ENCODE peak calls at places on chromosomes 5 and 9, in nine cellular contexts. One of them, this sample, is unnamed.

GRCh38 chr5:113989913-113990305 is 372.0 kb upstream of the KCNN2 start:
- DNase-seq in GM23248: no peak
- DNase-seq in heart left ventricle: no peak
- DNase-seq in GDM1: no peak
- DNase-seq in activated CD4-positive, alpha-beta T cell treated with anti-CD3 and anti-CD28 coated beads, Interleukin-2, amount 50 U/mL, for 1 hour: no peak
- DNase-seq in kidney tubule cell: no peak
- DNase-seq in ACHN: no peak
- DNase-seq in GM20000: no peak
- DNase-seq in posterior cingulate gyrus: no peak
- DNase-seq in this sample: no peak

GRCh38 chr5:169099801-169100734 is 200.9 kb downstream of the SLIT3 start:
- DNase-seq in activated CD4-positive, alpha-beta T cell treated with anti-CD3 and anti-CD28 coated beads, Interleukin-2, amount 50 U/mL, for 1 hour: no peak
- DNase-seq in posterior cingulate gyrus: no peak
- DNase-seq in GM23248: peak; percentile 69
- DNase-seq in GDM1: no peak
- DNase-seq in heart left ventricle: no peak
- DNase-seq in GM20000: no peak
- DNase-seq in kidney tubule cell: no peak
- DNase-seq in ACHN: no peak
- DNase-seq in this sample: no peak

GRCh38 chr5:31626156-31626555 is 12.8 kb upstream of the PDZD2 start:
- DNase-seq in posterior cingulate gyrus: no peak
- DNase-seq in ACHN: no peak
- DNase-seq in GDM1: no peak
- DNase-seq in GM20000: no peak
- DNase-seq in activated CD4-positive, alpha-beta T cell treated with anti-CD3 and anti-CD28 coated beads, Interleukin-2, amount 50 U/mL, for 1 hour: no peak
- DNase-seq in kidney tubule cell: no peak
- DNase-seq in heart left ventricle: peak; percentile 74
- DNase-seq in GM23248: no peak
- DNase-seq in this sample: no peak

GRCh38 chr9:6993531-6993930 is 235.8 kb downstream of the KDM4C start:
- DNase-seq in GDM1: no peak
- DNase-seq in activated CD4-positive, alpha-beta T cell treated with anti-CD3 and anti-CD28 coated beads, Interleukin-2, amount 50 U/mL, for 1 hour: no peak
- DNase-seq in ACHN: no peak
- DNase-seq in heart left ventricle: no peak
- DNase-seq in kidney tubule cell: no peak
- DNase-seq in GM20000: no peak
- DNase-seq in GM23248: no peak
- DNase-seq in posterior cingulate gyrus: no peak
- DNase-seq in this sample: no peak

GRCh38 chr5:138657360-138657759 is 82.2 kb upstream of the HSPA9 start:
- DNase-seq in ACHN: no peak
- DNase-seq in posterior cingulate gyrus: peak; percentile 69
- DNase-seq in GDM1: no peak
- DNase-seq in activated CD4-positive, alpha-beta T cell treated with anti-CD3 and anti-CD28 coated beads, Interleukin-2, amount 50 U/mL, for 1 hour: no peak
- DNase-seq in heart left ventricle: peak; percentile 54
- DNase-seq in kidney tubule cell: no peak
- DNase-seq in GM23248: no peak
- DNase-seq in GM20000: no peak
- DNase-seq in this sample: no peak

GRCh38 chr5:141811287-141812155 is 66.7 kb downstream of the PCDH1 start:
- DNase-seq in activated CD4-positive, alpha-beta T cell treated with anti-CD3 and anti-CD28 coated beads, Interleukin-2, amount 50 U/mL, for 1 hour: peak; percentile 7
- DNase-seq in GDM1: no peak
- DNase-seq in posterior cingulate gyrus: peak; percentile 93
- DNase-seq in GM20000: peak; percentile 59
- DNase-seq in GM23248: peak; percentile 36
- DNase-seq in ACHN: peak; percentile 12
- DNase-seq in kidney tubule cell: no peak
- DNase-seq in heart left ventricle: no peak
- DNase-seq in this sample: peak; percentile 29

GRCh38 chr9:70672136-70672535 is 257.7 kb upstream of the KLF9 start:
- DNase-seq in heart left ventricle: no peak
- DNase-seq in GM23248: peak; percentile 20
- DNase-seq in activated CD4-positive, alpha-beta T cell treated with anti-CD3 and anti-CD28 coated beads, Interleukin-2, amount 50 U/mL, for 1 hour: no peak
- DNase-seq in ACHN: no peak
- DNase-seq in kidney tubule cell: no peak
- DNase-seq in GM20000: no peak
- DNase-seq in posterior cingulate gyrus: no peak
- DNase-seq in GDM1: no peak
- DNase-seq in this sample: no peak

GRCh38 chr5:56632939-56633338 is 182.4 kb upstream of the MAP3K1 start:
- DNase-seq in activated CD4-positive, alpha-beta T cell treated with anti-CD3 and anti-CD28 coated beads, Interleukin-2, amount 50 U/mL, for 1 hour: no peak
- DNase-seq in posterior cingulate gyrus: no peak
- DNase-seq in kidney tubule cell: no peak
- DNase-seq in ACHN: no peak
- DNase-seq in GDM1: no peak
- DNase-seq in heart left ventricle: no peak
- DNase-seq in GM23248: no peak
- DNase-seq in GM20000: no peak
- DNase-seq in this sample: no peak

GRCh38 chr5:113047234-113047633 is 70.6 kb downstream of the DCP2 start:
- DNase-seq in GM20000: no peak
- DNase-seq in posterior cingulate gyrus: no peak
- DNase-seq in GDM1: no peak
- DNase-seq in ACHN: peak; percentile 25
- DNase-seq in heart left ventricle: no peak
- DNase-seq in GM23248: peak; percentile 54
- DNase-seq in activated CD4-positive, alpha-beta T cell treated with anti-CD3 and anti-CD28 coated beads, Interleukin-2, amount 50 U/mL, for 1 hour: no peak
- DNase-seq in kidney tubule cell: peak; percentile 90
- DNase-seq in this sample: no peak

GRCh38 chr9:111975709-111976108 is 79.1 kb downstream of the UGCG start:
- DNase-seq in kidney tubule cell: no peak
- DNase-seq in heart left ventricle: peak; percentile 46
- DNase-seq in GM23248: no peak
- DNase-seq in GDM1: no peak
- DNase-seq in posterior cingulate gyrus: no peak
- DNase-seq in ACHN: no peak
- DNase-seq in GM20000: no peak
- DNase-seq in activated CD4-positive, alpha-beta T cell treated with anti-CD3 and anti-CD28 coated beads, Interleukin-2, amount 50 U/mL, for 1 hour: no peak
- DNase-seq in this sample: no peak

GRCh38 chr5:1936901-1937300 is 54.2 kb upstream of the IRX4 start:
- DNase-seq in posterior cingulate gyrus: no peak
- DNase-seq in GDM1: no peak
- DNase-seq in ACHN: no peak
- DNase-seq in kidney tubule cell: no peak
- DNase-seq in activated CD4-positive, alpha-beta T cell treated with anti-CD3 and anti-CD28 coated beads, Interleukin-2, amount 50 U/mL, for 1 hour: no peak
- DNase-seq in GM23248: no peak
- DNase-seq in heart left ventricle: no peak
- DNase-seq in GM20000: no peak
- DNase-seq in this sample: no peak

GRCh38 chr9:4489562-4489918 is 728 bp upstream of the SLC1A1 start:
- DNase-seq in GM23248: peak; percentile 74
- DNase-seq in posterior cingulate gyrus: peak; percentile 83
- DNase-seq in ACHN: peak; percentile 24
- DNase-seq in heart left ventricle: no peak
- DNase-seq in GM20000: no peak
- DNase-seq in GDM1: no peak
- DNase-seq in activated CD4-positive, alpha-beta T cell treated with anti-CD3 and anti-CD28 coated beads, Interleukin-2, amount 50 U/mL, for 1 hour: no peak
- DNase-seq in kidney tubule cell: peak; percentile 52
- DNase-seq in this sample: no peak

GRCh38 chr9:84239341-84239740 is 101.2 kb downstream of the SLC28A3 start:
- DNase-seq in heart left ventricle: no peak
- DNase-seq in GM23248: peak; percentile 33
- DNase-seq in ACHN: no peak
- DNase-seq in GM20000: no peak
- DNase-seq in GDM1: no peak
- DNase-seq in activated CD4-positive, alpha-beta T cell treated with anti-CD3 and anti-CD28 coated beads, Interleukin-2, amount 50 U/mL, for 1 hour: no peak
- DNase-seq in kidney tubule cell: peak; percentile 73
- DNase-seq in posterior cingulate gyrus: no peak
- DNase-seq in this sample: no peak

GRCh38 chr5:139075066-139076050 is 122.8 kb downstream of the SIL1 start:
- DNase-seq in heart left ventricle: no peak
- DNase-seq in posterior cingulate gyrus: no peak
- DNase-seq in kidney tubule cell: no peak
- DNase-seq in ACHN: no peak
- DNase-seq in GDM1: no peak
- DNase-seq in GM23248: peak; percentile 57
- DNase-seq in activated CD4-positive, alpha-beta T cell treated with anti-CD3 and anti-CD28 coated beads, Interleukin-2, amount 50 U/mL, for 1 hour: no peak
- DNase-seq in GM20000: no peak
- DNase-seq in this sample: no peak

GRCh38 chr9:125650271-125650737 is 56.7 kb downstream of the MAPKAP1 start:
- DNase-seq in kidney tubule cell: peak; percentile 56
- DNase-seq in GM20000: peak; percentile 70
- DNase-seq in posterior cingulate gyrus: no peak
- DNase-seq in GM23248: peak; percentile 88
- DNase-seq in ACHN: no peak
- DNase-seq in GDM1: peak; percentile 42
- DNase-seq in heart left ventricle: no peak
- DNase-seq in activated CD4-positive, alpha-beta T cell treated with anti-CD3 and anti-CD28 coated beads, Interleukin-2, amount 50 U/mL, for 1 hour: no peak
- DNase-seq in this sample: no peak

GRCh38 chr5:172793577-172794488 is 22.8 kb upstream of the DUSP1 start:
- DNase-seq in GDM1: peak; percentile 7
- DNase-seq in ACHN: no peak
- DNase-seq in GM23248: peak; percentile 70
- DNase-seq in posterior cingulate gyrus: no peak
- DNase-seq in GM20000: no peak
- DNase-seq in kidney tubule cell: peak; percentile 63
- DNase-seq in heart left ventricle: no peak
- DNase-seq in activated CD4-positive, alpha-beta T cell treated with anti-CD3 and anti-CD28 coated beads, Interleukin-2, amount 50 U/mL, for 1 hour: no peak
- DNase-seq in this sample: no peak

GRCh38 chr5:42057254-42057690 is 132.2 kb downstream of the FBXO4 start:
- DNase-seq in GDM1: no peak
- DNase-seq in activated CD4-positive, alpha-beta T cell treated with anti-CD3 and anti-CD28 coated beads, Interleukin-2, amount 50 U/mL, for 1 hour: peak; percentile 49
- DNase-seq in GM20000: peak; percentile 59
- DNase-seq in GM23248: peak; percentile 52
- DNase-seq in heart left ventricle: no peak
- DNase-seq in kidney tubule cell: peak; percentile 64
- DNase-seq in posterior cingulate gyrus: no peak
- DNase-seq in ACHN: peak; percentile 51
- DNase-seq in this sample: no peak

GRCh38 chr5:116415989-116416388 is 158.6 kb downstream of the SEMA6A start:
- DNase-seq in kidney tubule cell: no peak
- DNase-seq in posterior cingulate gyrus: no peak
- DNase-seq in heart left ventricle: no peak
- DNase-seq in GM23248: no peak
- DNase-seq in ACHN: no peak
- DNase-seq in GM20000: no peak
- DNase-seq in GDM1: no peak
- DNase-seq in activated CD4-positive, alpha-beta T cell treated with anti-CD3 and anti-CD28 coated beads, Interleukin-2, amount 50 U/mL, for 1 hour: no peak
- DNase-seq in this sample: no peak

GRCh38 chr5:120806132-120806531 is 342.0 kb downstream of the PRR16 start:
- DNase-seq in heart left ventricle: no peak
- DNase-seq in posterior cingulate gyrus: no peak
- DNase-seq in GDM1: no peak
- DNase-seq in activated CD4-positive, alpha-beta T cell treated with anti-CD3 and anti-CD28 coated beads, Interleukin-2, amount 50 U/mL, for 1 hour: no peak
- DNase-seq in GM20000: no peak
- DNase-seq in ACHN: no peak
- DNase-seq in GM23248: peak; percentile 53
- DNase-seq in kidney tubule cell: no peak
- DNase-seq in this sample: no peak

GRCh38 chr9:110472111-110472510 is 107.4 kb downstream of the SVEP1 start:
- DNase-seq in heart left ventricle: no peak
- DNase-seq in activated CD4-positive, alpha-beta T cell treated with anti-CD3 and anti-CD28 coated beads, Interleukin-2, amount 50 U/mL, for 1 hour: no peak
- DNase-seq in GDM1: no peak
- DNase-seq in GM20000: no peak
- DNase-seq in posterior cingulate gyrus: no peak
- DNase-seq in ACHN: no peak
- DNase-seq in GM23248: no peak
- DNase-seq in kidney tubule cell: no peak
- DNase-seq in this sample: no peak

GRCh38 chr5:52784741-52785140 is 3.0 kb upstream of the ITGA1 start:
- DNase-seq in posterior cingulate gyrus: no peak
- DNase-seq in GM20000: no peak
- DNase-seq in heart left ventricle: no peak
- DNase-seq in ACHN: no peak
- DNase-seq in kidney tubule cell: no peak
- DNase-seq in GM23248: no peak
- DNase-seq in activated CD4-positive, alpha-beta T cell treated with anti-CD3 and anti-CD28 coated beads, Interleukin-2, amount 50 U/mL, for 1 hour: no peak
- DNase-seq in GDM1: no peak
- DNase-seq in this sample: no peak

GRCh38 chr9:112233769-112234168 is 58.7 kb upstream of the SUSD1 start:
- DNase-seq in posterior cingulate gyrus: no peak
- DNase-seq in ACHN: no peak
- DNase-seq in kidney tubule cell: peak; percentile 22
- DNase-seq in activated CD4-positive, alpha-beta T cell treated with anti-CD3 and anti-CD28 coated beads, Interleukin-2, amount 50 U/mL, for 1 hour: no peak
- DNase-seq in GM20000: no peak
- DNase-seq in GDM1: no peak
- DNase-seq in GM23248: peak; percentile 85
- DNase-seq in heart left ventricle: no peak
- DNase-seq in this sample: no peak

GRCh38 chr9:8730618-8731017 is 931.0 kb upstream of the DMAC1 start:
- DNase-seq in ACHN: peak; percentile 69
- DNase-seq in GM20000: no peak
- DNase-seq in kidney tubule cell: peak; percentile 39
- DNase-seq in GDM1: no peak
- DNase-seq in activated CD4-positive, alpha-beta T cell treated with anti-CD3 and anti-CD28 coated beads, Interleukin-2, amount 50 U/mL, for 1 hour: no peak
- DNase-seq in heart left ventricle: no peak
- DNase-seq in GM23248: no peak
- DNase-seq in posterior cingulate gyrus: no peak
- DNase-seq in this sample: no peak

GRCh38 chr5:135880801-135881200 is 14.8 kb downstream of the IL9 start:
- DNase-seq in GM20000: no peak
- DNase-seq in heart left ventricle: no peak
- DNase-seq in kidney tubule cell: peak; percentile 85
- DNase-seq in GM23248: peak; percentile 23
- DNase-seq in activated CD4-positive, alpha-beta T cell treated with anti-CD3 and anti-CD28 coated beads, Interleukin-2, amount 50 U/mL, for 1 hour: no peak
- DNase-seq in posterior cingulate gyrus: no peak
- DNase-seq in GDM1: no peak
- DNase-seq in ACHN: no peak
- DNase-seq in this sample: no peak

GRCh38 chr5:133317558-133317957 is 265.7 kb downstream of the HSPA4 start:
- DNase-seq in GDM1: no peak
- DNase-seq in heart left ventricle: no peak
- DNase-seq in ACHN: no peak
- DNase-seq in GM23248: peak; percentile 17
- DNase-seq in posterior cingulate gyrus: no peak
- DNase-seq in activated CD4-positive, alpha-beta T cell treated with anti-CD3 and anti-CD28 coated beads, Interleukin-2, amount 50 U/mL, for 1 hour: no peak
- DNase-seq in kidney tubule cell: no peak
- DNase-seq in GM20000: no peak
- DNase-seq in this sample: no peak

GRCh38 chr5:138488481-138488945 is 23.2 kb downstream of the EGR1 start:
- DNase-seq in heart left ventricle: no peak
- DNase-seq in GDM1: no peak
- DNase-seq in GM23248: peak; percentile 91
- DNase-seq in ACHN: no peak
- DNase-seq in posterior cingulate gyrus: no peak
- DNase-seq in activated CD4-positive, alpha-beta T cell treated with anti-CD3 and anti-CD28 coated beads, Interleukin-2, amount 50 U/mL, for 1 hour: no peak
- DNase-seq in kidney tubule cell: peak; percentile 51
- DNase-seq in GM20000: no peak
- DNase-seq in this sample: no peak

GRCh38 chr9:131441441-131441840 is 47.6 kb downstream of the PRRC2B start:
- DNase-seq in posterior cingulate gyrus: no peak
- DNase-seq in kidney tubule cell: no peak
- DNase-seq in GM20000: peak; percentile 32
- DNase-seq in heart left ventricle: no peak
- DNase-seq in activated CD4-positive, alpha-beta T cell treated with anti-CD3 and anti-CD28 coated beads, Interleukin-2, amount 50 U/mL, for 1 hour: no peak
- DNase-seq in ACHN: no peak
- DNase-seq in GDM1: no peak
- DNase-seq in GM23248: no peak
- DNase-seq in this sample: no peak

GRCh38 chr5:78597858-78598415 is 50.6 kb downstream of the LHFPL2 start:
- DNase-seq in kidney tubule cell: peak; percentile 78
- DNase-seq in heart left ventricle: no peak
- DNase-seq in activated CD4-positive, alpha-beta T cell treated with anti-CD3 and anti-CD28 coated beads, Interleukin-2, amount 50 U/mL, for 1 hour: no peak
- DNase-seq in GDM1: no peak
- DNase-seq in GM20000: no peak
- DNase-seq in posterior cingulate gyrus: no peak
- DNase-seq in ACHN: no peak
- DNase-seq in GM23248: peak; percentile 66
- DNase-seq in this sample: no peak

GRCh38 chr5:82147860-82148573 is 130.1 kb downstream of the RPS23 start:
- DNase-seq in GM23248: peak; percentile 73
- DNase-seq in ACHN: no peak
- DNase-seq in activated CD4-positive, alpha-beta T cell treated with anti-CD3 and anti-CD28 coated beads, Interleukin-2, amount 50 U/mL, for 1 hour: no peak
- DNase-seq in posterior cingulate gyrus: no peak
- DNase-seq in heart left ventricle: no peak
- DNase-seq in kidney tubule cell: no peak
- DNase-seq in GDM1: no peak
- DNase-seq in GM20000: no peak
- DNase-seq in this sample: no peak

GRCh38 chr5:1706428-1706827 is 93.2 kb downstream of the MRPL36 start:
- DNase-seq in ACHN: no peak
- DNase-seq in kidney tubule cell: no peak
- DNase-seq in GM23248: no peak
- DNase-seq in activated CD4-positive, alpha-beta T cell treated with anti-CD3 and anti-CD28 coated beads, Interleukin-2, amount 50 U/mL, for 1 hour: no peak
- DNase-seq in GM20000: no peak
- DNase-seq in heart left ventricle: no peak
- DNase-seq in posterior cingulate gyrus: no peak
- DNase-seq in GDM1: no peak
- DNase-seq in this sample: no peak

GRCh38 chr5:102542064-102542463 is 43.3 kb upstream of the SLCO6A1 start:
- DNase-seq in kidney tubule cell: no peak
- DNase-seq in GM20000: no peak
- DNase-seq in GM23248: no peak
- DNase-seq in heart left ventricle: no peak
- DNase-seq in ACHN: no peak
- DNase-seq in posterior cingulate gyrus: no peak
- DNase-seq in GDM1: no peak
- DNase-seq in activated CD4-positive, alpha-beta T cell treated with anti-CD3 and anti-CD28 coated beads, Interleukin-2, amount 50 U/mL, for 1 hour: no peak
- DNase-seq in this sample: no peak